ENCODE peak calls at places on chromosome 21, in ten cellular contexts. One of them, this sample, is unnamed.
A peak's percentile ranks its signal among the peaks of the same experiment; 100 is the strongest.

GRCh38 chr21:38721055-38721454 is 84.7 kb upstream of the ETS2 start:
- DNase-seq in tibial nerve: no peak
- DNase-seq in HFFc6: no peak
- DNase-seq in brain microvascular endothelial cell: no peak
- DNase-seq in BJ: no peak
- DNase-seq in endothelial cell of umbilical vein: no peak
- DNase-seq in upper lobe of right lung: no peak
- DNase-seq in mesothelial cell of epicardium: no peak
- DNase-seq in OCI-LY7: no peak
- DNase-seq in neural crest cell: no peak
- DNase-seq in this sample: no peak

GRCh38 chr21:29613021-29613420 is 314.3 kb downstream of the BACH1 start:
- DNase-seq in tibial nerve: no peak
- DNase-seq in HFFc6: no peak
- DNase-seq in brain microvascular endothelial cell: no peak
- DNase-seq in BJ: no peak
- DNase-seq in endothelial cell of umbilical vein: no peak
- DNase-seq in upper lobe of right lung: no peak
- DNase-seq in mesothelial cell of epicardium: no peak
- DNase-seq in OCI-LY7: no peak
- DNase-seq in neural crest cell: no peak
- DNase-seq in this sample: no peak

GRCh38 chr21:15964181-15964855 is 234.5 kb downstream of the USP25 start:
- DNase-seq in tibial nerve: no peak
- DNase-seq in HFFc6: no peak
- DNase-seq in brain microvascular endothelial cell: no peak
- DNase-seq in BJ: no peak
- DNase-seq in endothelial cell of umbilical vein: no peak
- DNase-seq in upper lobe of right lung: no peak
- DNase-seq in mesothelial cell of epicardium: no peak
- DNase-seq in OCI-LY7: no peak
- DNase-seq in neural crest cell: no peak
- DNase-seq in this sample: no peak

GRCh38 chr21:15850645-15851044 is 120.9 kb downstream of the USP25 start:
- DNase-seq in tibial nerve: no peak
- DNase-seq in HFFc6: peak; percentile 41
- DNase-seq in brain microvascular endothelial cell: peak; percentile 43
- DNase-seq in BJ: no peak
- DNase-seq in endothelial cell of umbilical vein: peak; percentile 90
- DNase-seq in upper lobe of right lung: no peak
- DNase-seq in mesothelial cell of epicardium: no peak
- DNase-seq in OCI-LY7: no peak
- DNase-seq in neural crest cell: no peak
- DNase-seq in this sample: no peak

GRCh38 chr21:39888848-39889247 is 21.6 kb downstream of the PCP4 start:
- DNase-seq in tibial nerve: no peak
- DNase-seq in HFFc6: no peak
- DNase-seq in brain microvascular endothelial cell: no peak
- DNase-seq in BJ: no peak
- DNase-seq in endothelial cell of umbilical vein: no peak
- DNase-seq in upper lobe of right lung: no peak
- DNase-seq in mesothelial cell of epicardium: no peak
- DNase-seq in OCI-LY7: no peak
- DNase-seq in neural crest cell: no peak
- DNase-seq in this sample: no peak

GRCh38 chr21:37696936-37697335 is 219.3 kb downstream of the KCNJ6 start:
- DNase-seq in tibial nerve: no peak
- DNase-seq in HFFc6: no peak
- DNase-seq in brain microvascular endothelial cell: no peak
- DNase-seq in BJ: no peak
- DNase-seq in endothelial cell of umbilical vein: no peak
- DNase-seq in upper lobe of right lung: no peak
- DNase-seq in mesothelial cell of epicardium: no peak
- DNase-seq in OCI-LY7: no peak
- DNase-seq in neural crest cell: no peak
- DNase-seq in this sample: no peak

GRCh38 chr21:23963454-23963853 is 1643.8 kb downstream of the MRPL39 start:
- DNase-seq in tibial nerve: no peak
- DNase-seq in HFFc6: no peak
- DNase-seq in brain microvascular endothelial cell: peak; percentile 4
- DNase-seq in BJ: no peak
- DNase-seq in endothelial cell of umbilical vein: peak; percentile 10
- DNase-seq in upper lobe of right lung: no peak
- DNase-seq in mesothelial cell of epicardium: no peak
- DNase-seq in OCI-LY7: no peak
- DNase-seq in neural crest cell: no peak
- DNase-seq in this sample: no peak

GRCh38 chr21:26199471-26199870 is 28.9 kb upstream of the APP start:
- DNase-seq in tibial nerve: no peak
- DNase-seq in HFFc6: peak; percentile 69
- DNase-seq in brain microvascular endothelial cell: no peak
- DNase-seq in BJ: peak; percentile 70
- DNase-seq in endothelial cell of umbilical vein: no peak
- DNase-seq in upper lobe of right lung: no peak
- DNase-seq in mesothelial cell of epicardium: no peak
- DNase-seq in OCI-LY7: no peak
- DNase-seq in neural crest cell: no peak
- DNase-seq in this sample: no peak

GRCh38 chr21:26487981-26488480 is 85.1 kb downstream of the CYYR1 start:
- DNase-seq in tibial nerve: no peak
- DNase-seq in HFFc6: no peak
- DNase-seq in brain microvascular endothelial cell: no peak
- DNase-seq in BJ: no peak
- DNase-seq in endothelial cell of umbilical vein: no peak
- DNase-seq in upper lobe of right lung: no peak
- DNase-seq in mesothelial cell of epicardium: no peak
- DNase-seq in OCI-LY7: no peak
- DNase-seq in neural crest cell: no peak
- DNase-seq in this sample: no peak

GRCh38 chr21:44066116-44066515 is 41.1 kb upstream of the PWP2 start:
- DNase-seq in tibial nerve: no peak
- DNase-seq in HFFc6: no peak
- DNase-seq in brain microvascular endothelial cell: no peak
- DNase-seq in BJ: no peak
- DNase-seq in endothelial cell of umbilical vein: no peak
- DNase-seq in upper lobe of right lung: no peak
- DNase-seq in mesothelial cell of epicardium: no peak
- DNase-seq in OCI-LY7: no peak
- DNase-seq in neural crest cell: no peak
- DNase-seq in this sample: no peak

GRCh38 chr21:19031956-19032355 is 628.4 kb upstream of the TMPRSS15 start:
- DNase-seq in tibial nerve: no peak
- DNase-seq in HFFc6: no peak
- DNase-seq in brain microvascular endothelial cell: no peak
- DNase-seq in BJ: no peak
- DNase-seq in endothelial cell of umbilical vein: no peak
- DNase-seq in upper lobe of right lung: no peak
- DNase-seq in mesothelial cell of epicardium: no peak
- DNase-seq in OCI-LY7: no peak
- DNase-seq in neural crest cell: no peak
- DNase-seq in this sample: no peak

GRCh38 chr21:38505654-38506523 is 7.6 kb upstream of the ERG start:
- DNase-seq in tibial nerve: no peak
- DNase-seq in HFFc6: peak; percentile 60
- DNase-seq in brain microvascular endothelial cell: peak; percentile 80
- DNase-seq in BJ: no peak
- DNase-seq in endothelial cell of umbilical vein: peak; percentile 93
- DNase-seq in upper lobe of right lung: no peak
- DNase-seq in mesothelial cell of epicardium: no peak
- DNase-seq in OCI-LY7: peak; percentile 48
- DNase-seq in neural crest cell: peak; percentile 36
- DNase-seq in this sample: peak; percentile 32

GRCh38 chr21:27086630-27087029 is 119.7 kb upstream of the ADAMTS5 start:
- DNase-seq in tibial nerve: no peak
- DNase-seq in HFFc6: no peak
- DNase-seq in brain microvascular endothelial cell: no peak
- DNase-seq in BJ: no peak
- DNase-seq in endothelial cell of umbilical vein: no peak
- DNase-seq in upper lobe of right lung: no peak
- DNase-seq in mesothelial cell of epicardium: no peak
- DNase-seq in OCI-LY7: no peak
- DNase-seq in neural crest cell: no peak
- DNase-seq in this sample: no peak

GRCh38 chr21:33047231-33047630 is 21.5 kb downstream of the OLIG2 start:
- DNase-seq in tibial nerve: no peak
- DNase-seq in HFFc6: peak; percentile 37
- DNase-seq in brain microvascular endothelial cell: no peak
- DNase-seq in BJ: no peak
- DNase-seq in endothelial cell of umbilical vein: no peak
- DNase-seq in upper lobe of right lung: no peak
- DNase-seq in mesothelial cell of epicardium: no peak
- DNase-seq in OCI-LY7: no peak
- DNase-seq in neural crest cell: no peak
- DNase-seq in this sample: no peak

GRCh38 chr21:28521932-28522826 is 470.5 kb downstream of the LTN1 start:
- DNase-seq in tibial nerve: no peak
- DNase-seq in HFFc6: peak; percentile 57
- DNase-seq in brain microvascular endothelial cell: peak; percentile 47
- DNase-seq in BJ: no peak
- DNase-seq in endothelial cell of umbilical vein: peak; percentile 88
- DNase-seq in upper lobe of right lung: no peak
- DNase-seq in mesothelial cell of epicardium: no peak
- DNase-seq in OCI-LY7: peak; percentile 39
- DNase-seq in neural crest cell: no peak
- DNase-seq in this sample: no peak

GRCh38 chr21:29719561-29719960 is 220.2 kb downstream of the GRIK1 start:
- DNase-seq in tibial nerve: no peak
- DNase-seq in HFFc6: no peak
- DNase-seq in brain microvascular endothelial cell: no peak
- DNase-seq in BJ: no peak
- DNase-seq in endothelial cell of umbilical vein: no peak
- DNase-seq in upper lobe of right lung: no peak
- DNase-seq in mesothelial cell of epicardium: no peak
- DNase-seq in OCI-LY7: no peak
- DNase-seq in neural crest cell: no peak
- DNase-seq in this sample: no peak

DNA sequence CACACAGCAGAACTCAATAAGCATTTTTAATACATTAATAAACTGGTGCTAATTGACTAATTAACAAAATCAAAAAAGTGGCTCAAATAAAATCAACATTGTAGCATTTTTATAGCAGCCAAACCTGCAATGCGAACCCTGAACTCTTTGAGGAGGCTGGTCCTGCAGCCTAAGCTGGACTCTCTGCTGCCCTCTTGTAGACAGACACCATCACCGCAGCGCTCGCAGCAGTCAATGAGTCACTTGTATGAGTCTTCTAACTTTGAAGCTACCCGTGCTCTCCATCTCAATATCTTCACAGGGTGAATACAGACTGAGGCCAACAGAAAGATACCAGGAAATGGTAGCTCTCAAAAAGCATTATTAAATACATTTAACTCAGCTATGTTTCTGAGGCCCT is 9.7 kb upstream of the KRTAP7-1 start:
- DNase-seq in tibial nerve: no peak
- DNase-seq in HFFc6: no peak
- DNase-seq in brain microvascular endothelial cell: peak; percentile 4
- DNase-seq in BJ: no peak
- DNase-seq in endothelial cell of umbilical vein: no peak
- DNase-seq in upper lobe of right lung: no peak
- DNase-seq in mesothelial cell of epicardium: no peak
- DNase-seq in OCI-LY7: peak; percentile 7
- DNase-seq in neural crest cell: peak; percentile 36
- DNase-seq in this sample: peak; percentile 12
- TF ChIP-seq CTCF in tibial nerve: no peak
- TF ChIP-seq CTCF in HFFc6: peak; percentile 27
- TF ChIP-seq CTCF in brain microvascular endothelial cell: peak; percentile 45
- TF ChIP-seq CTCF in BJ: no peak
- TF ChIP-seq CTCF in endothelial cell of umbilical vein: no peak
- TF ChIP-seq CTCF in upper lobe of right lung: peak; percentile 18
- TF ChIP-seq CTCF in mesothelial cell of epicardium: no peak
- TF ChIP-seq CTCF in OCI-LY7: peak; percentile 52
- TF ChIP-seq CTCF in neural crest cell: peak; percentile 76
- TF ChIP-seq CTCF in this sample: peak; percentile 23

DNA sequence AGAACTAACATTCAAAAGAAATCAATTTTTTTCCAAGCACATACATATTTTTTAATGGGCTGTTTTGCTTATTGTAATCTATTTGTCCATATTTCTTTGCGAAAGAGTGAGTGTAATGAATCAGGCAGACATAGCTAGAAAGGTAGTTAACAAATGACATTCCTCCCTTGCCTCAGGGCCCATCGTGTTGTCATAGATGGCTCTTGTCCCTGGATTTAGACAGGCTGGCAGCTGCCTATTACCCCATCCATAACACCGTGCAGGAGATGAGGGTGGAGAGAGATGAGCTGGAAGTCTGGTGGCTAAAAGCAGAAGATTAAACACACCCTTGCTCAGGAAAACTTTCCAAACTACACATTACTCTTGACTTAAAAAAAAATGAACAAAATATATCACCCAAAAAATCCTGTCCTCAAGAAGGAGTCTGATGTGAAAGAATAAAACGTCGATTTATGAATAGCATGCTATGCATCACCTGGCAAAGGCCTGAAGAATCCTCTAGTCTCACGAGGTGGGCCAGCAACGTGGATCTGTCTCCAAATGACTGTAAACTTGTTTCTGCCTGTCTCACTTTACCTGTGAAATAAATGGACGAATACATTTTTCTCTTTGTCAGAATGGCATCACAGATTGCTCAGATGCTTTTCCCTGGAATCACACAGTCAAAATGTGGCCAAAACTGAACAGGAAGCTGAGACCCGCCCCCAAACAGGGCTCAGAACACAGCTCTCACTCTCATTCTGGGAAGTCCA is 55.7 kb downstream of the C21orf91 start:
- DNase-seq in tibial nerve: no peak
- DNase-seq in HFFc6: no peak
- DNase-seq in brain microvascular endothelial cell: no peak
- DNase-seq in BJ: no peak
- DNase-seq in endothelial cell of umbilical vein: no peak
- DNase-seq in upper lobe of right lung: no peak
- DNase-seq in mesothelial cell of epicardium: no peak
- DNase-seq in OCI-LY7: no peak
- DNase-seq in neural crest cell: no peak
- DNase-seq in this sample: no peak
- TF ChIP-seq CTCF in tibial nerve: no peak
- TF ChIP-seq CTCF in HFFc6: no peak
- TF ChIP-seq CTCF in brain microvascular endothelial cell: no peak
- TF ChIP-seq CTCF in BJ: no peak
- TF ChIP-seq CTCF in endothelial cell of umbilical vein: no peak
- TF ChIP-seq CTCF in upper lobe of right lung: no peak
- TF ChIP-seq CTCF in mesothelial cell of epicardium: no peak
- TF ChIP-seq CTCF in OCI-LY7: no peak
- TF ChIP-seq CTCF in neural crest cell: no peak
- TF ChIP-seq CTCF in this sample: no peak

GRCh38 chr21:35340273-35340672 is 291.2 kb upstream of the RUNX1 start:
- DNase-seq in tibial nerve: no peak
- DNase-seq in HFFc6: no peak
- DNase-seq in brain microvascular endothelial cell: no peak
- DNase-seq in BJ: no peak
- DNase-seq in endothelial cell of umbilical vein: no peak
- DNase-seq in upper lobe of right lung: no peak
- DNase-seq in mesothelial cell of epicardium: no peak
- DNase-seq in OCI-LY7: peak; percentile 11
- DNase-seq in neural crest cell: no peak
- DNase-seq in this sample: no peak
- TF ChIP-seq CTCF in tibial nerve: no peak
- TF ChIP-seq CTCF in HFFc6: no peak
- TF ChIP-seq CTCF in brain microvascular endothelial cell: no peak
- TF ChIP-seq CTCF in BJ: no peak
- TF ChIP-seq CTCF in endothelial cell of umbilical vein: no peak
- TF ChIP-seq CTCF in upper lobe of right lung: no peak
- TF ChIP-seq CTCF in mesothelial cell of epicardium: no peak
- TF ChIP-seq CTCF in OCI-LY7: peak; percentile 11
- TF ChIP-seq CTCF in neural crest cell: no peak
- TF ChIP-seq CTCF in this sample: peak; percentile 14

GRCh38 chr21:45496968-45497845 is 45.0 kb downstream of the SLC19A1 start:
- DNase-seq in tibial nerve: no peak
- DNase-seq in HFFc6: no peak
- DNase-seq in brain microvascular endothelial cell: no peak
- DNase-seq in BJ: no peak
- DNase-seq in endothelial cell of umbilical vein: no peak
- DNase-seq in upper lobe of right lung: peak; percentile 61
- DNase-seq in mesothelial cell of epicardium: no peak
- DNase-seq in OCI-LY7: no peak
- DNase-seq in neural crest cell: no peak
- DNase-seq in this sample: no peak
- TF ChIP-seq CTCF in tibial nerve: no peak
- TF ChIP-seq CTCF in HFFc6: peak; percentile 25
- TF ChIP-seq CTCF in brain microvascular endothelial cell: no peak
- TF ChIP-seq CTCF in BJ: no peak
- TF ChIP-seq CTCF in endothelial cell of umbilical vein: no peak
- TF ChIP-seq CTCF in upper lobe of right lung: no peak
- TF ChIP-seq CTCF in mesothelial cell of epicardium: no peak
- TF ChIP-seq CTCF in OCI-LY7: no peak
- TF ChIP-seq CTCF in neural crest cell: no peak
- TF ChIP-seq CTCF in this sample: no peak